ENCODE peak calls at places on chromosomes 6 and 20, in nine cellular contexts. One of them, this sample, is unnamed. For H3K4me1, the result is how much of the 10 kb centered on the place peaks cover.

GRCh38 chr6:128282956-128283355 is 237.4 kb downstream of the PTPRK start:
- DNase-seq in OCI-LY7: no peak
- DNase-seq in Caco-2: no peak
- DNase-seq in adrenal gland: no peak
- DNase-seq in lower lobe of right lung: no peak
- DNase-seq in CD8-positive, alpha-beta T cell: no peak
- DNase-seq in hepatocyte: no peak
- DNase-seq in A549: no peak
- DNase-seq in cardiac muscle cell: no peak
- DNase-seq in this sample: no peak

GRCh38 chr6:5981274-5982026 is 25.3 kb downstream of the NRN1 start:
- DNase-seq in hepatocyte: no peak
- DNase-seq in OCI-LY7: no peak
- DNase-seq in A549: no peak
- DNase-seq in CD8-positive, alpha-beta T cell: no peak
- DNase-seq in lower lobe of right lung: no peak
- DNase-seq in adrenal gland: no peak
- DNase-seq in Caco-2: no peak
- DNase-seq in cardiac muscle cell: peak
- DNase-seq in this sample: no peak

GRCh38 chr6:153170511-153170910 is 39.4 kb upstream of the RGS17 start:
- DNase-seq in OCI-LY7: no peak
- DNase-seq in lower lobe of right lung: no peak
- DNase-seq in adrenal gland: no peak
- DNase-seq in hepatocyte: no peak
- DNase-seq in Caco-2: no peak
- DNase-seq in CD8-positive, alpha-beta T cell: no peak
- DNase-seq in cardiac muscle cell: peak
- DNase-seq in A549: peak
- DNase-seq in this sample: peak

GRCh38 chr6:84739866-84740208 is 24.6 kb downstream of the TBX18 start:
- DNase-seq in lower lobe of right lung: no peak
- DNase-seq in cardiac muscle cell: no peak
- DNase-seq in adrenal gland: no peak
- DNase-seq in hepatocyte: no peak
- DNase-seq in Caco-2: no peak
- DNase-seq in A549: no peak
- DNase-seq in OCI-LY7: no peak
- DNase-seq in CD8-positive, alpha-beta T cell: no peak
- DNase-seq in this sample: no peak

GRCh38 chr20:52936368-52936986 is 35.7 kb upstream of the TSHZ2 start:
- DNase-seq in lower lobe of right lung: no peak
- DNase-seq in cardiac muscle cell: no peak
- DNase-seq in A549: no peak
- DNase-seq in hepatocyte: no peak
- DNase-seq in adrenal gland: no peak
- DNase-seq in OCI-LY7: no peak
- DNase-seq in Caco-2: no peak
- DNase-seq in CD8-positive, alpha-beta T cell: no peak
- DNase-seq in this sample: no peak

GRCh38 chr20:53036992-53037391 is 64.8 kb downstream of the TSHZ2 start:
- DNase-seq in adrenal gland: no peak
- DNase-seq in cardiac muscle cell: no peak
- DNase-seq in CD8-positive, alpha-beta T cell: no peak
- DNase-seq in A549: no peak
- DNase-seq in Caco-2: no peak
- DNase-seq in OCI-LY7: no peak
- DNase-seq in lower lobe of right lung: no peak
- DNase-seq in hepatocyte: no peak
- DNase-seq in this sample: no peak

GRCh38 chr6:8006208-8006607 is 58.0 kb downstream of the BLOC1S5 start:
- DNase-seq in OCI-LY7: peak
- DNase-seq in hepatocyte: peak
- DNase-seq in cardiac muscle cell: peak
- DNase-seq in Caco-2: peak
- DNase-seq in A549: peak
- DNase-seq in lower lobe of right lung: no peak
- DNase-seq in adrenal gland: no peak
- DNase-seq in CD8-positive, alpha-beta T cell: no peak
- DNase-seq in this sample: no peak

GRCh38 chr6:127300411-127300810 is 33.7 kb downstream of the RNF146 start:
- DNase-seq in A549: peak
- DNase-seq in Caco-2: no peak
- DNase-seq in lower lobe of right lung: no peak
- DNase-seq in OCI-LY7: no peak
- DNase-seq in CD8-positive, alpha-beta T cell: no peak
- DNase-seq in adrenal gland: no peak
- DNase-seq in cardiac muscle cell: peak
- DNase-seq in hepatocyte: peak
- DNase-seq in this sample: peak

GRCh38 chr6:166618251-166618650 is 8.8 kb downstream of the RPS6KA2 start:
- DNase-seq in hepatocyte: no peak
- DNase-seq in cardiac muscle cell: no peak
- DNase-seq in adrenal gland: no peak
- DNase-seq in CD8-positive, alpha-beta T cell: no peak
- DNase-seq in lower lobe of right lung: no peak
- DNase-seq in Caco-2: no peak
- DNase-seq in A549: no peak
- DNase-seq in OCI-LY7: no peak
- DNase-seq in this sample: no peak

GRCh38 chr6:166621114-166621540 is 5.9 kb downstream of the RPS6KA2 start:
- DNase-seq in A549: no peak
- DNase-seq in adrenal gland: no peak
- DNase-seq in CD8-positive, alpha-beta T cell: no peak
- DNase-seq in cardiac muscle cell: no peak
- DNase-seq in Caco-2: no peak
- DNase-seq in OCI-LY7: no peak
- DNase-seq in lower lobe of right lung: no peak
- DNase-seq in hepatocyte: no peak
- DNase-seq in this sample: no peak

GRCh38 chr6:166619912-166620311 is 7.1 kb downstream of the RPS6KA2 start:
- DNase-seq in cardiac muscle cell: peak
- DNase-seq in Caco-2: no peak
- DNase-seq in lower lobe of right lung: peak
- DNase-seq in OCI-LY7: no peak
- DNase-seq in adrenal gland: no peak
- DNase-seq in hepatocyte: peak
- DNase-seq in A549: no peak
- DNase-seq in CD8-positive, alpha-beta T cell: no peak
- DNase-seq in this sample: no peak

GRCh38 chr6:166618866-166619761 is 7.9 kb downstream of the RPS6KA2 start:
- DNase-seq in A549: no peak
- DNase-seq in adrenal gland: no peak
- DNase-seq in OCI-LY7: no peak
- DNase-seq in Caco-2: no peak
- DNase-seq in hepatocyte: no peak
- DNase-seq in CD8-positive, alpha-beta T cell: no peak
- DNase-seq in cardiac muscle cell: peak
- DNase-seq in lower lobe of right lung: no peak
- DNase-seq in this sample: peak

GRCh38 chr6:166620478-166621113 is 6.5 kb downstream of the RPS6KA2 start:
- DNase-seq in Caco-2: no peak
- DNase-seq in cardiac muscle cell: no peak
- DNase-seq in adrenal gland: no peak
- DNase-seq in A549: no peak
- DNase-seq in OCI-LY7: no peak
- DNase-seq in hepatocyte: no peak
- DNase-seq in lower lobe of right lung: no peak
- DNase-seq in CD8-positive, alpha-beta T cell: no peak
- DNase-seq in this sample: no peak
- H3K4me1 ChIP-seq in Caco-2: under half
- H3K4me1 ChIP-seq in cardiac muscle cell: under half
- H3K4me1 ChIP-seq in adrenal gland: under half
- H3K4me1 ChIP-seq in A549: under half
- H3K4me1 ChIP-seq in OCI-LY7: under half
- H3K4me1 ChIP-seq in hepatocyte: under half
- H3K4me1 ChIP-seq in lower lobe of right lung: half or more
- H3K4me1 ChIP-seq in CD8-positive, alpha-beta T cell: under half
- H3K4me1 ChIP-seq in this sample: under half

DNA sequence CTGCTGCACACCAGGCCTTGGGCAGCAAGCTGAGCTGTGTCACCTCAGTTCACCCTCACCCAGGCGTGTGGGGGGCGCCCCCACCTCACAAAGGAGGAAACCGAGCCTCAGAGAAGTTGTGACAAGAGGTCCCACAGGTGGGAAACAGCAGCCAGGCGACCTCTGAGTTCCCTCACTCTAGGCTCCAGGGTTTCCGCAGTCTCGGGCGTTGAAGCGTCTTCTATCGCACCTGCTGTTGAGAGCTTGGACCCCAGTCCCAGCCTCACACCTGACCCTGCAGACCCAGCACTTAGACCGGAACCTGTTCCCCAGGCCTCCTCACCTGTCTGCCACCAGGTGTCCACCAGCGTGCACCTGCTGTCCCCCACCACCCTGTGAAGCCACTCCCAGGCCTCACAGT is 22.3 kb upstream of the APMAP start:
- DNase-seq in A549: no peak
- DNase-seq in Caco-2: no peak
- DNase-seq in CD8-positive, alpha-beta T cell: no peak
- DNase-seq in adrenal gland: no peak
- DNase-seq in lower lobe of right lung: no peak
- DNase-seq in cardiac muscle cell: no peak
- DNase-seq in hepatocyte: no peak
- DNase-seq in OCI-LY7: no peak
- DNase-seq in this sample: no peak
- H3K4me1 ChIP-seq in A549: under half
- H3K4me1 ChIP-seq in Caco-2: under half
- H3K4me1 ChIP-seq in CD8-positive, alpha-beta T cell: under half
- H3K4me1 ChIP-seq in adrenal gland: under half
- H3K4me1 ChIP-seq in lower lobe of right lung: under half
- H3K4me1 ChIP-seq in cardiac muscle cell: under half
- H3K4me1 ChIP-seq in hepatocyte: under half
- H3K4me1 ChIP-seq in OCI-LY7: under half
- H3K4me1 ChIP-seq in this sample: under half

GRCh38 chr20:48159156-48159971 is 374.1 kb upstream of the SULF2 start:
- DNase-seq in cardiac muscle cell: peak
- DNase-seq in OCI-LY7: no peak
- DNase-seq in hepatocyte: no peak
- DNase-seq in A549: no peak
- DNase-seq in CD8-positive, alpha-beta T cell: no peak
- DNase-seq in Caco-2: no peak
- DNase-seq in adrenal gland: no peak
- DNase-seq in lower lobe of right lung: no peak
- DNase-seq in this sample: no peak
- H3K4me1 ChIP-seq in cardiac muscle cell: under half
- H3K4me1 ChIP-seq in OCI-LY7: under half
- H3K4me1 ChIP-seq in hepatocyte: under half
- H3K4me1 ChIP-seq in A549: under half
- H3K4me1 ChIP-seq in CD8-positive, alpha-beta T cell: under half
- H3K4me1 ChIP-seq in Caco-2: under half
- H3K4me1 ChIP-seq in adrenal gland: under half
- H3K4me1 ChIP-seq in lower lobe of right lung: under half
- H3K4me1 ChIP-seq in this sample: under half

GRCh38 chr6:149334201-149334600 is 16.7 kb downstream of the TAB2 start:
- DNase-seq in OCI-LY7: no peak
- DNase-seq in hepatocyte: no peak
- DNase-seq in lower lobe of right lung: no peak
- DNase-seq in Caco-2: no peak
- DNase-seq in A549: no peak
- DNase-seq in CD8-positive, alpha-beta T cell: no peak
- DNase-seq in cardiac muscle cell: peak
- DNase-seq in adrenal gland: peak
- DNase-seq in this sample: no peak
- H3K4me1 ChIP-seq in OCI-LY7: under half
- H3K4me1 ChIP-seq in hepatocyte: half or more
- H3K4me1 ChIP-seq in lower lobe of right lung: half or more
- H3K4me1 ChIP-seq in Caco-2: under half
- H3K4me1 ChIP-seq in A549: half or more
- H3K4me1 ChIP-seq in CD8-positive, alpha-beta T cell: half or more
- H3K4me1 ChIP-seq in cardiac muscle cell: half or more
- H3K4me1 ChIP-seq in adrenal gland: under half
- H3K4me1 ChIP-seq in this sample: half or more

GRCh38 chr6:34061348-34061747 is 84.5 kb downstream of the GRM4 start:
- DNase-seq in CD8-positive, alpha-beta T cell: no peak
- DNase-seq in cardiac muscle cell: no peak
- DNase-seq in hepatocyte: no peak
- DNase-seq in Caco-2: no peak
- DNase-seq in OCI-LY7: no peak
- DNase-seq in adrenal gland: no peak
- DNase-seq in lower lobe of right lung: no peak
- DNase-seq in A549: no peak
- DNase-seq in this sample: no peak

GRCh38 chr6:34063641-34064040 is 82.2 kb downstream of the GRM4 start:
- DNase-seq in Caco-2: no peak
- DNase-seq in CD8-positive, alpha-beta T cell: no peak
- DNase-seq in lower lobe of right lung: no peak
- DNase-seq in hepatocyte: no peak
- DNase-seq in OCI-LY7: no peak
- DNase-seq in A549: no peak
- DNase-seq in adrenal gland: no peak
- DNase-seq in cardiac muscle cell: peak
- DNase-seq in this sample: no peak

GRCh38 chr6:34064675-34065074 is 81.2 kb downstream of the GRM4 start:
- DNase-seq in A549: no peak
- DNase-seq in cardiac muscle cell: no peak
- DNase-seq in Caco-2: no peak
- DNase-seq in lower lobe of right lung: no peak
- DNase-seq in OCI-LY7: no peak
- DNase-seq in adrenal gland: no peak
- DNase-seq in hepatocyte: no peak
- DNase-seq in CD8-positive, alpha-beta T cell: no peak
- DNase-seq in this sample: no peak

GRCh38 chr6:34062156-34062555 is 83.7 kb downstream of the GRM4 start:
- DNase-seq in cardiac muscle cell: no peak
- DNase-seq in A549: no peak
- DNase-seq in adrenal gland: no peak
- DNase-seq in Caco-2: no peak
- DNase-seq in hepatocyte: no peak
- DNase-seq in OCI-LY7: no peak
- DNase-seq in CD8-positive, alpha-beta T cell: no peak
- DNase-seq in lower lobe of right lung: no peak
- DNase-seq in this sample: no peak

GRCh38 chr6:34062815-34063214 is 83.1 kb downstream of the GRM4 start:
- DNase-seq in Caco-2: no peak
- DNase-seq in A549: no peak
- DNase-seq in CD8-positive, alpha-beta T cell: no peak
- DNase-seq in adrenal gland: no peak
- DNase-seq in lower lobe of right lung: no peak
- DNase-seq in cardiac muscle cell: no peak
- DNase-seq in hepatocyte: no peak
- DNase-seq in OCI-LY7: peak
- DNase-seq in this sample: no peak
- H3K4me1 ChIP-seq in Caco-2: under half
- H3K4me1 ChIP-seq in A549: under half
- H3K4me1 ChIP-seq in CD8-positive, alpha-beta T cell: under half
- H3K4me1 ChIP-seq in adrenal gland: under half
- H3K4me1 ChIP-seq in lower lobe of right lung: under half
- H3K4me1 ChIP-seq in cardiac muscle cell: under half
- H3K4me1 ChIP-seq in hepatocyte: under half
- H3K4me1 ChIP-seq in OCI-LY7: under half
- H3K4me1 ChIP-seq in this sample: under half

DNA sequence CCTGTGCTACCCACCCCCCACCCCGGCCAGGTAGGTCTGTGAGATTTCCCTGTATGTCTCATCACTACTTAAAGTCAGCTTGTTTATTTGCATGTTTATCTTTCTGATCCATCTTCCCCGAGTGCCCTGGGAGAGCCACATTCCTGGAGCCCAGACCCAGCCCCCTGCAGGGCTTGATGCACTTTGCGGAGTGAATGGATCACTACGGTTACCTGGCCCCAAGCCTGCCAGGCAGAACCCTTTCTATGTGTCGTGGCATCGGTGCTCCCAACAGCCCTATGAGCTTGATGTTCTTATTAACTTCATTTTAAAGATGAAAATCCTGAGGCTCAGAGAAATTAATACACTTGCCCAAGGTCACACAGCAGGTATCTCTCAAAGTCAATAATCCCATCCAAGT is 13.6 kb upstream of the SLCO4A1 start:
- DNase-seq in lower lobe of right lung: no peak
- DNase-seq in cardiac muscle cell: no peak
- DNase-seq in adrenal gland: no peak
- DNase-seq in A549: peak
- DNase-seq in CD8-positive, alpha-beta T cell: no peak
- DNase-seq in OCI-LY7: no peak
- DNase-seq in hepatocyte: no peak
- DNase-seq in Caco-2: peak
- DNase-seq in this sample: no peak
- H3K4me1 ChIP-seq in lower lobe of right lung: under half
- H3K4me1 ChIP-seq in cardiac muscle cell: under half
- H3K4me1 ChIP-seq in adrenal gland: under half
- H3K4me1 ChIP-seq in A549: under half
- H3K4me1 ChIP-seq in CD8-positive, alpha-beta T cell: under half
- H3K4me1 ChIP-seq in OCI-LY7: half or more
- H3K4me1 ChIP-seq in hepatocyte: under half
- H3K4me1 ChIP-seq in Caco-2: under half
- H3K4me1 ChIP-seq in this sample: half or more